ENCODE peak calls at places on chromosomes 13 and 19, in five cellular contexts. O is stimulated activated CD4-positive, alpha-beta T cell treated with anti-CD3 and anti-CD28 coated beads, Interleukin-15, amount 100 ng/mL, for 1 hour; Y is mucosa of gallbladder; N is germinal center; Z is fibroblast of the aortic adventitia. U is an unnamed sample.
A peak's percentile ranks its signal among the peaks of the same experiment; 100 is the strongest.

GRCh38 chr13:105165449-105166125 is 1369.9 kb downstream of the EFNB2 start:
- DNase-seq in O (no peak), Y (no peak), N (no peak), Z (no peak), U (no peak)

GRCh38 chr19:8367327-8368001 is 3.5 kb downstream of the ANGPTL4 start:
- DNase-seq in O (no peak), Y (peak; percentile 88), N (no peak), Z (peak; percentile 94), U (peak; percentile 92)

GRCh38 chr19:9149976-9150375 is 9.8 kb downstream of the ZNF317 start:
- DNase-seq in O (no peak), Y (no peak), N (no peak), Z (no peak), U (no peak)

GRCh38 chr13:112718318-112718717 is 28.5 kb downstream of the ATP11A start:
- DNase-seq in O (no peak), Y (no peak), N (no peak), Z (no peak), U (no peak)

GRCh38 chr13:33383724-33384577 is 98.4 kb upstream of the STARD13 start:
- DNase-seq in O (no peak), Y (peak; percentile 76), N (no peak), Z (no peak), U (no peak)

GRCh38 chr13:106619688-106620555 is 52.0 kb upstream of the ARGLU1 start:
- DNase-seq in O (no peak), Y (no peak), N (peak; percentile 51), Z (peak; percentile 72), U (peak; percentile 46)

GRCh38 chr13:22939157-22939556 is 241.6 kb upstream of the SGCG start:
- DNase-seq in O (no peak), Y (no peak), N (no peak), Z (no peak), U (no peak)

GRCh38 chr13:97892717-97893116 is 60.8 kb upstream of the IPO5 start:
- DNase-seq in O (no peak), Y (no peak), N (no peak), Z (no peak), U (no peak)

U was measured in HTR-8/SVneo.